ENCODE peak calls at places on chromosomes 16 and 17, in five cellular contexts. One of them, this sample, is unnamed.

GRCh38 chr16:14309906-14310305 is 238.8 kb downstream of the MRTFB start:
- DNase-seq in NCI-H1694 treated with DMSO at 0.1 percent for 48 hours: no peak
- DNase-seq in ascending aorta: no peak
- DNase-seq in T-cell: no peak
- DNase-seq in NCI-H1930: no peak
- DNase-seq in this sample: peak; percentile 92

GRCh38 chr17:77563439-77564102 is 394.9 kb upstream of the TNRC6C start:
- DNase-seq in NCI-H1930: no peak
- DNase-seq in NCI-H1694 treated with DMSO at 0.1 percent for 48 hours: no peak
- DNase-seq in ascending aorta: peak; percentile 50
- DNase-seq in T-cell: no peak
- DNase-seq in this sample: no peak

GRCh38 chr17:18094409-18094807 is 6.7 kb downstream of the DRG2 start:
- DNase-seq in NCI-H1930: no peak
- DNase-seq in T-cell: no peak
- DNase-seq in ascending aorta: no peak
- DNase-seq in NCI-H1694 treated with DMSO at 0.1 percent for 48 hours: no peak
- DNase-seq in this sample: no peak

GRCh38 chr17:879546-879945 is 97.4 kb downstream of the MRM3 start:
- DNase-seq in NCI-H1694 treated with DMSO at 0.1 percent for 48 hours: no peak
- DNase-seq in NCI-H1930: no peak
- DNase-seq in ascending aorta: peak; percentile 75
- DNase-seq in T-cell: peak; percentile 70
- DNase-seq in this sample: peak; percentile 47

GRCh38 chr16:68860978-68861892 is 17.9 kb downstream of the TANGO6 start:
- DNase-seq in NCI-H1694 treated with DMSO at 0.1 percent for 48 hours: no peak
- DNase-seq in ascending aorta: no peak
- DNase-seq in NCI-H1930: no peak
- DNase-seq in T-cell: no peak
- DNase-seq in this sample: no peak

GRCh38 chr17:43405861-43406260 is 7.1 kb downstream of the ARL4D start:
- DNase-seq in T-cell: no peak
- DNase-seq in ascending aorta: no peak
- DNase-seq in NCI-H1930: no peak
- DNase-seq in NCI-H1694 treated with DMSO at 0.1 percent for 48 hours: no peak
- DNase-seq in this sample: no peak

GRCh38 chr17:58339775-58340622 is 11.4 kb upstream of the TSPOAP1 start:
- DNase-seq in T-cell: no peak
- DNase-seq in ascending aorta: no peak
- DNase-seq in NCI-H1694 treated with DMSO at 0.1 percent for 48 hours: no peak
- DNase-seq in NCI-H1930: no peak
- DNase-seq in this sample: no peak

GRCh38 chr16:89409161-89409711 is 81.1 kb downstream of the ANKRD11 start:
- DNase-seq in ascending aorta: no peak
- DNase-seq in NCI-H1930: no peak
- DNase-seq in NCI-H1694 treated with DMSO at 0.1 percent for 48 hours: no peak
- DNase-seq in T-cell: peak; percentile 83
- DNase-seq in this sample: peak; percentile 67

GRCh38 chr17:44607836-44608690 is 48.2 kb upstream of the MEIOC start:
- DNase-seq in NCI-H1694 treated with DMSO at 0.1 percent for 48 hours: no peak
- DNase-seq in ascending aorta: no peak
- DNase-seq in T-cell: no peak
- DNase-seq in NCI-H1930: no peak
- DNase-seq in this sample: peak; percentile 20

GRCh38 chr16:11078812-11079459 is 134.6 kb downstream of the CLEC16A start:
- DNase-seq in T-cell: no peak
- DNase-seq in ascending aorta: no peak
- DNase-seq in NCI-H1930: no peak
- DNase-seq in NCI-H1694 treated with DMSO at 0.1 percent for 48 hours: no peak
- DNase-seq in this sample: peak; percentile 79

GRCh38 chr16:49890876-49891275 is 35.0 kb upstream of the ZNF423 start:
- DNase-seq in NCI-H1694 treated with DMSO at 0.1 percent for 48 hours: peak; percentile 4
- DNase-seq in ascending aorta: no peak
- DNase-seq in NCI-H1930: no peak
- DNase-seq in T-cell: no peak
- DNase-seq in this sample: no peak

GRCh38 chr17:75103601-75104554 is 5.9 kb upstream of the ARMC7 start:
- DNase-seq in ascending aorta: no peak
- DNase-seq in T-cell: no peak
- DNase-seq in NCI-H1930: no peak
- DNase-seq in NCI-H1694 treated with DMSO at 0.1 percent for 48 hours: no peak
- DNase-seq in this sample: no peak

GRCh38 chr16:27233731-27234130 is 30.4 kb downstream of the KDM8 start:
- DNase-seq in NCI-H1930: no peak
- DNase-seq in T-cell: no peak
- DNase-seq in ascending aorta: no peak
- DNase-seq in NCI-H1694 treated with DMSO at 0.1 percent for 48 hours: no peak
- DNase-seq in this sample: no peak

This sample was measured in HFFc6.